ENCODE peak calls at places on chromosomes 3 and 15, in ten cellular contexts. T is transverse colon, K is A549, R is DND-41, W is BE2C, H is PC-3, D is colonic mucosa, C is WERI-Rb-1, L is tibial artery, Z is heart right ventricle. N is an unnamed sample.

GRCh38 chr3:190983875-190984274 is 121.4 kb upstream of the GMNC start:
- DNase-seq in T (no peak), K (no peak), R (no peak), W (no peak), H (no peak), D (no peak), C (no peak), L (no peak), Z (no peak), N (no peak)

GRCh38 chr3:108488631-108489030 is 21.8 kb downstream of the MYH15 start:
- DNase-seq in T (no peak), K (no peak), R (no peak), W (no peak), H (peak; percentile 65), D (no peak), C (no peak), L (no peak), Z (no peak), N (no peak)

GRCh38 chr3:153853163-153853562 is 268.0 kb upstream of the ARHGEF26 start:
- DNase-seq in T (no peak), K (no peak), R (no peak), W (no peak), H (no peak), D (no peak), C (no peak), L (no peak), Z (no peak), N (no peak)

GRCh38 chr3:69607466-69608035 is 131.7 kb upstream of the MITF start:
- DNase-seq in T (no peak), K (no peak), R (no peak), W (no peak), H (no peak), D (no peak), C (no peak), L (no peak), Z (no peak), N (no peak)

GRCh38 chr3:134339331-134339730 is 34.9 kb downstream of the AMOTL2 start:
- DNase-seq in T (no peak), K (no peak), R (no peak), W (no peak), H (no peak), D (no peak), C (no peak), L (peak; percentile 61), Z (no peak), N (no peak)

GRCh38 chr3:129592362-129593150 is 13.9 kb downstream of the PLXND1 start:
- DNase-seq in T (peak; percentile 57), K (no peak), R (peak; percentile 83), W (no peak), H (no peak), D (peak; percentile 67), C (peak; percentile 91), L (peak; percentile 95), Z (peak; percentile 85), N (peak; percentile 67)

GRCh38 chr3:146970236-146970635 is 365.1 kb upstream of the PLSCR5 start:
- DNase-seq in T (no peak), K (no peak), R (no peak), W (no peak), H (no peak), D (no peak), C (no peak), L (no peak), Z (no peak), N (no peak)

GRCh38 chr15:41566121-41566885 is 7.3 kb downstream of the TYRO3 start:
- DNase-seq in T (no peak), K (no peak), R (no peak), W (peak; percentile 78), H (no peak), D (no peak), C (no peak), L (no peak), Z (no peak), N (no peak)

GRCh38 chr15:85030301-85031049 is 48.8 kb downstream of the PDE8A start:
- DNase-seq in T (no peak), K (no peak), R (no peak), W (no peak), H (peak; percentile 19), D (no peak), C (no peak), L (no peak), Z (no peak), N (no peak)
- H3K9me3 ChIP-seq in T (no peaks in the 10 kb centered on the region), K (no peaks in the 10 kb centered on the region), R (no peaks in the 10 kb centered on the region), W (no peaks in the 10 kb centered on the region), H (no peaks in the 10 kb centered on the region), D (no peaks in the 10 kb centered on the region), C (no peaks in the 10 kb centered on the region), L (no peaks in the 10 kb centered on the region), Z (no peaks in the 10 kb centered on the region), N (no peaks in the 10 kb centered on the region)

GRCh38 chr3:194687638-194688206 is 2.0 kb downstream of the FAM43A start:
- DNase-seq in T (peak; percentile 86), K (peak; percentile 41), R (no peak), W (peak; percentile 94), H (peak; percentile 87), D (peak; percentile 83), C (no peak), L (peak; percentile 75), Z (peak; percentile 75), N (peak; percentile 44)

GRCh38 chr3:194688207-194688711 is 2.6 kb downstream of the FAM43A start:
- DNase-seq in T (peak; percentile 61), K (no peak), R (no peak), W (peak; percentile 41), H (peak; percentile 33), D (peak; percentile 48), C (no peak), L (no peak), Z (peak; percentile 44), N (peak; percentile 65)

GRCh38 chr3:194689493-194689901 is 3.8 kb downstream of the FAM43A start:
- DNase-seq in T (no peak), K (no peak), R (peak; percentile 18), W (no peak), H (peak; percentile 23), D (no peak), C (no peak), L (no peak), Z (peak; percentile 34), N (no peak)

GRCh38 chr3:194690501-194691372 is 5.1 kb downstream of the FAM43A start:
- DNase-seq in T (no peak), K (no peak), R (no peak), W (peak; percentile 42), H (peak; percentile 47), D (no peak), C (no peak), L (no peak), Z (no peak), N (no peak)

GRCh38 chr3:194688946-194689345 is 3.3 kb downstream of the FAM43A start:
- DNase-seq in T (no peak), K (no peak), R (no peak), W (no peak), H (no peak), D (peak; percentile 15), C (no peak), L (no peak), Z (no peak), N (no peak)
- H3K4me3 ChIP-seq in T (no peak overlapping the region), K (no peak overlapping the region), R (no peak overlapping the region), W (peak overlapping the region; percentile 92), H (peak overlapping the region; percentile 93), D (no peak overlapping the region), C (no peak overlapping the region), L (no peak overlapping the region), Z (peak overlapping the region; percentile 88), N (no peak overlapping the region)

GRCh38 chr3:187139126-187139894 is at the start of gene RPL39L:
- DNase-seq in T (peak; percentile 87), K (peak; percentile 86), R (no peak), W (peak; percentile 93), H (peak; percentile 88), D (peak; percentile 88), C (no peak), L (peak; percentile 91), Z (peak; percentile 85), N (peak; percentile 35)

GRCh38 chr3:187136347-187136746 is 2.9 kb downstream of the RPL39L start:
- DNase-seq in T (no peak), K (no peak), R (no peak), W (no peak), H (no peak), D (no peak), C (no peak), L (no peak), Z (no peak), N (no peak)

GRCh38 chr3:187132666-187133065 is 6.6 kb downstream of the RPL39L start:
- DNase-seq in T (no peak), K (no peak), R (no peak), W (no peak), H (peak; percentile 21), D (no peak), C (no peak), L (no peak), Z (no peak), N (no peak)

GRCh38 chr3:187139895-187140253 is 578 bp upstream of the RPL39L start:
- DNase-seq in T (no peak), K (no peak), R (no peak), W (no peak), H (no peak), D (no peak), C (no peak), L (no peak), Z (no peak), N (no peak)

DNA sequence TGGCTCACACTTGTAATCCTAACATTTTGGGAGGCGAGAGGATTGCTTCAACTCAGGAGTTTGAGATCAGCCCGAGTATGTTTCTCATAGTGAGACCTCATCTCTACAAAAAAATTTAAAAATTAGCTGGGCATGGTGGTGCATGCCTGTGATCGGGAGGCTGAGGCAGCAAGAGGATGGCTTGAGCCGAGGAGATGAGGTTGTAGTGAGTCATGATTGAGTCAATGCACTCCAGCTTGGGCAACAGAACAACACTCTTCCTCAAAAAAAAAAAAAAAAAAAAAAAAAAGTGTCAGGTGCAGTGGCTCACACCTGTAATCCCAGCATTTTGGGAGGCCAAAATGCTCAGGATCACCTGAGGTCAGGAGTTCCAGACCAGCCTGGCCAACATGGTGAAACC is 2.4 kb downstream of the RPL39L start:
- DNase-seq in T (no peak), K (no peak), R (no peak), W (no peak), H (peak; percentile 81), D (no peak), C (no peak), L (no peak), Z (no peak), N (no peak)
- H3K9me3 ChIP-seq in T (no peaks in the 10 kb centered on the region), K (no peaks in the 10 kb centered on the region), R (no peaks in the 10 kb centered on the region), W (no peaks in the 10 kb centered on the region), H (no peaks in the 10 kb centered on the region), D (no peaks in the 10 kb centered on the region), C (no peaks in the 10 kb centered on the region), L (no peaks in the 10 kb centered on the region), Z (no peaks in the 10 kb centered on the region), N (no peaks in the 10 kb centered on the region)

GRCh38 chr15:96331942-96332853 is 1.7 kb downstream of the NR2F2 start:
- DNase-seq in T (peak; percentile 41), K (no peak), R (no peak), W (peak; percentile 61), H (peak; percentile 49), D (peak; percentile 53), C (no peak), L (no peak), Z (no peak), N (peak; percentile 67)

GRCh38 chr15:96333194-96334016 is 2.9 kb downstream of the NR2F2 start:
- DNase-seq in T (peak; percentile 20), K (no peak), R (no peak), W (no peak), H (peak; percentile 19), D (peak; percentile 39), C (no peak), L (peak; percentile 70), Z (no peak), N (peak; percentile 66)

GRCh38 chr15:96334017-96334704 is 3.7 kb downstream of the NR2F2 start:
- DNase-seq in T (peak; percentile 13), K (no peak), R (no peak), W (no peak), H (peak; percentile 17), D (peak; percentile 22), C (no peak), L (peak; percentile 66), Z (no peak), N (peak; percentile 53)

GRCh38 chr15:96331141-96331941 is 841 bp downstream of the NR2F2 start:
- DNase-seq in T (no peak), K (no peak), R (no peak), W (peak; percentile 57), H (peak; percentile 31), D (peak; percentile 49), C (no peak), L (no peak), Z (no peak), N (no peak)

GRCh38 chr15:96332854-96333193 is 2.3 kb downstream of the NR2F2 start:
- DNase-seq in T (no peak), K (no peak), R (no peak), W (no peak), H (peak; percentile 38), D (no peak), C (no peak), L (no peak), Z (no peak), N (no peak)
- H3K4me3 ChIP-seq in T (peak overlapping the region; percentile 70), K (peak overlapping the region; percentile 71), R (no peak overlapping the region), W (peak overlapping the region; percentile 74), H (peak overlapping the region; percentile 89), D (peak overlapping the region; percentile 50), C (peak overlapping the region; percentile 34), L (peak overlapping the region; percentile 97), Z (peak overlapping the region; percentile 81), N (peak overlapping the region; percentile 95)